ENCODE peak calls at places on chromosomes 4 and X, in eight cellular contexts. One of them, this sample, is unnamed.

GRCh38 chr4:186981161-186981560 is 257.5 kb upstream of the FAT1 start:
- DNase-seq in colonic mucosa: no peak
- DNase-seq in GM12878: no peak
- DNase-seq in IMR-90: peak; percentile 36
- DNase-seq in fibroblast of lung: peak; percentile 59
- DNase-seq in OCI-LY7: no peak
- DNase-seq in uterus: no peak
- DNase-seq in esophagus muscularis mucosa: no peak
- DNase-seq in this sample: no peak

GRCh38 chr4:185343726-185344581 is 51.8 kb downstream of the LRP2BP start:
- DNase-seq in colonic mucosa: no peak
- DNase-seq in GM12878: no peak
- DNase-seq in IMR-90: peak; percentile 27
- DNase-seq in fibroblast of lung: no peak
- DNase-seq in OCI-LY7: no peak
- DNase-seq in uterus: peak; percentile 28
- DNase-seq in esophagus muscularis mucosa: no peak
- DNase-seq in this sample: peak; percentile 58

GRCh38 chr4:113157086-113157857 is 107.8 kb downstream of the ANK2 start:
- DNase-seq in colonic mucosa: no peak
- DNase-seq in GM12878: no peak
- DNase-seq in IMR-90: no peak
- DNase-seq in fibroblast of lung: no peak
- DNase-seq in OCI-LY7: no peak
- DNase-seq in uterus: no peak
- DNase-seq in esophagus muscularis mucosa: no peak
- DNase-seq in this sample: no peak

GRCh38 chrX:47245156-47245555 is 12.3 kb downstream of the USP11 start:
- DNase-seq in colonic mucosa: no peak
- DNase-seq in GM12878: no peak
- DNase-seq in IMR-90: no peak
- DNase-seq in fibroblast of lung: no peak
- DNase-seq in OCI-LY7: no peak
- DNase-seq in uterus: no peak
- DNase-seq in esophagus muscularis mucosa: no peak
- DNase-seq in this sample: no peak

GRCh38 chr4:99564921-99565320 is 1.1 kb upstream of the TRMT10A start:
- DNase-seq in colonic mucosa: no peak
- DNase-seq in GM12878: no peak
- DNase-seq in IMR-90: no peak
- DNase-seq in fibroblast of lung: no peak
- DNase-seq in OCI-LY7: no peak
- DNase-seq in uterus: no peak
- DNase-seq in esophagus muscularis mucosa: no peak
- DNase-seq in this sample: no peak

GRCh38 chr4:128675083-128675482 is 134.4 kb upstream of the JADE1 start:
- DNase-seq in colonic mucosa: no peak
- DNase-seq in GM12878: peak; percentile 90
- DNase-seq in IMR-90: no peak
- DNase-seq in fibroblast of lung: no peak
- DNase-seq in OCI-LY7: peak; percentile 46
- DNase-seq in uterus: no peak
- DNase-seq in esophagus muscularis mucosa: no peak
- DNase-seq in this sample: no peak

GRCh38 chr4:73844352-73844751 is 7.9 kb downstream of the CXCL6 start:
- DNase-seq in colonic mucosa: no peak
- DNase-seq in GM12878: no peak
- DNase-seq in IMR-90: peak; percentile 66
- DNase-seq in fibroblast of lung: peak; percentile 69
- DNase-seq in OCI-LY7: no peak
- DNase-seq in uterus: no peak
- DNase-seq in esophagus muscularis mucosa: no peak
- DNase-seq in this sample: no peak

GRCh38 chr4:7201351-7202305 is 9.3 kb downstream of the SORCS2 start:
- DNase-seq in colonic mucosa: no peak
- DNase-seq in GM12878: no peak
- DNase-seq in IMR-90: no peak
- DNase-seq in fibroblast of lung: no peak
- DNase-seq in OCI-LY7: no peak
- DNase-seq in uterus: peak; percentile 73
- DNase-seq in esophagus muscularis mucosa: no peak
- DNase-seq in this sample: no peak

GRCh38 chr4:3781193-3781886 is 15.2 kb downstream of the ADRA2C start:
- DNase-seq in colonic mucosa: no peak
- DNase-seq in GM12878: no peak
- DNase-seq in IMR-90: no peak
- DNase-seq in fibroblast of lung: no peak
- DNase-seq in OCI-LY7: peak; percentile 54
- DNase-seq in uterus: no peak
- DNase-seq in esophagus muscularis mucosa: no peak
- DNase-seq in this sample: no peak

GRCh38 chr4:3779509-3779908 is 13.3 kb downstream of the ADRA2C start:
- DNase-seq in colonic mucosa: no peak
- DNase-seq in GM12878: no peak
- DNase-seq in IMR-90: no peak
- DNase-seq in fibroblast of lung: no peak
- DNase-seq in OCI-LY7: no peak
- DNase-seq in uterus: no peak
- DNase-seq in esophagus muscularis mucosa: no peak
- DNase-seq in this sample: no peak

GRCh38 chr4:3777669-3778068 is 11.5 kb downstream of the ADRA2C start:
- DNase-seq in colonic mucosa: no peak
- DNase-seq in GM12878: no peak
- DNase-seq in IMR-90: no peak
- DNase-seq in fibroblast of lung: no peak
- DNase-seq in OCI-LY7: no peak
- DNase-seq in uterus: no peak
- DNase-seq in esophagus muscularis mucosa: no peak
- DNase-seq in this sample: no peak

GRCh38 chr4:3781997-3782930 is 16.1 kb downstream of the ADRA2C start:
- DNase-seq in colonic mucosa: no peak
- DNase-seq in GM12878: no peak
- DNase-seq in IMR-90: no peak
- DNase-seq in fibroblast of lung: no peak
- DNase-seq in OCI-LY7: no peak
- DNase-seq in uterus: no peak
- DNase-seq in esophagus muscularis mucosa: no peak
- DNase-seq in this sample: no peak

DNA sequence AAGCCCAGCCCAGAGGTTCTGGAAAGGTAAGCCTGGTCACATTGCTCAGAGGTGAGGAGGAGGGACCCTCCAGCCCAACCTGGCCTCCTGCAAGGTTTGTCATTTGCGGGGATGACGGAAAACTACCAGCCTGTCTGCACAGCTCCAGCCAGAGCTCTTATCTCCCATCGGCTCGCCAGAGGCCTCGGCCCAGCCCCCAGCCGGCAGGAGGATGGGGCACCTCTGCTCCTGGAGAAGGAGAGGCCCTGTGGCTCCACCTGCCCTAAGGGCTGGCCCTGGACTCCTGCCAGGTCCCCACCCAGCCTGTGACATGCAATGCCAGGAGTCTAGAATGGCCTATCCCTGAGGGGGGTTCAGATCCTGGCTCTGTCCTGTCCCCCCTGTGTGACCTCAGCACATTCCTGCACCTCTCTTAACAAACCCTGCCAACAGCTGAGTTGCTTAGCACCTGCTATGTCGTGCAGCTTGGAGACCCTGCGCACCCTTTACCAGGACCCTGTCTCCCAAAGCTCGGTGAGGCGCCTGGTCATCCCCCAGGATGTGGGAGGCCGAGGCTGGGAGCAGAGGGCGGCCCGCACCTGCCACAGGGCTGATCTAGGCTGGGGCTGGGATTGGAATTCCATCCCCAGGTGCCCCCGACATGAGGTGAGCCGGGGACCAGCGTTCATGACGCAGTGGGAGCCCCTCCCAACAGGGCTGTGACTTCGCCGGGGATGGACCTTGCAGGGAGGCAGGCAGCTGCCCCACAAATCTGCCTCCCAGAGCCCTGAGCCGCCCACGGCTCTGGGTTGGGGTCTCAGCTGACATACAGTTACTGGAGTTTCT is 14.4 kb downstream of the ADRA2C start:
- DNase-seq in colonic mucosa: peak; percentile 40
- DNase-seq in GM12878: no peak
- DNase-seq in IMR-90: no peak
- DNase-seq in fibroblast of lung: no peak
- DNase-seq in OCI-LY7: no peak
- DNase-seq in uterus: no peak
- DNase-seq in esophagus muscularis mucosa: no peak
- DNase-seq in this sample: no peak
- TF ChIP-seq CTCF in colonic mucosa: no peak
- TF ChIP-seq CTCF in GM12878: no peak
- TF ChIP-seq CTCF in IMR-90: no peak
- TF ChIP-seq CTCF in fibroblast of lung: no peak
- TF ChIP-seq CTCF in OCI-LY7: no peak
- TF ChIP-seq CTCF in uterus: no peak
- TF ChIP-seq CTCF in esophagus muscularis mucosa: no peak
- TF ChIP-seq CTCF in this sample: no peak

GRCh38 chr4:145153904-145154298 is 26.5 kb downstream of the OTUD4 start:
- DNase-seq in colonic mucosa: no peak
- DNase-seq in GM12878: no peak
- DNase-seq in IMR-90: no peak
- DNase-seq in fibroblast of lung: no peak
- DNase-seq in OCI-LY7: no peak
- DNase-seq in uterus: no peak
- DNase-seq in esophagus muscularis mucosa: no peak
- DNase-seq in this sample: no peak

GRCh38 chr4:145148980-145149379 is 31.4 kb downstream of the OTUD4 start:
- DNase-seq in colonic mucosa: no peak
- DNase-seq in GM12878: no peak
- DNase-seq in IMR-90: no peak
- DNase-seq in fibroblast of lung: no peak
- DNase-seq in OCI-LY7: no peak
- DNase-seq in uterus: no peak
- DNase-seq in esophagus muscularis mucosa: no peak
- DNase-seq in this sample: no peak

GRCh38 chr4:145155268-145155870 is 25.0 kb downstream of the OTUD4 start:
- DNase-seq in colonic mucosa: no peak
- DNase-seq in GM12878: no peak
- DNase-seq in IMR-90: no peak
- DNase-seq in fibroblast of lung: no peak
- DNase-seq in OCI-LY7: no peak
- DNase-seq in uterus: no peak
- DNase-seq in esophagus muscularis mucosa: no peak
- DNase-seq in this sample: no peak

GRCh38 chr4:145154573-145154972 is 25.8 kb downstream of the OTUD4 start:
- DNase-seq in colonic mucosa: no peak
- DNase-seq in GM12878: no peak
- DNase-seq in IMR-90: peak; percentile 35
- DNase-seq in fibroblast of lung: peak; percentile 39
- DNase-seq in OCI-LY7: peak; percentile 51
- DNase-seq in uterus: no peak
- DNase-seq in esophagus muscularis mucosa: no peak
- DNase-seq in this sample: no peak

DNA sequence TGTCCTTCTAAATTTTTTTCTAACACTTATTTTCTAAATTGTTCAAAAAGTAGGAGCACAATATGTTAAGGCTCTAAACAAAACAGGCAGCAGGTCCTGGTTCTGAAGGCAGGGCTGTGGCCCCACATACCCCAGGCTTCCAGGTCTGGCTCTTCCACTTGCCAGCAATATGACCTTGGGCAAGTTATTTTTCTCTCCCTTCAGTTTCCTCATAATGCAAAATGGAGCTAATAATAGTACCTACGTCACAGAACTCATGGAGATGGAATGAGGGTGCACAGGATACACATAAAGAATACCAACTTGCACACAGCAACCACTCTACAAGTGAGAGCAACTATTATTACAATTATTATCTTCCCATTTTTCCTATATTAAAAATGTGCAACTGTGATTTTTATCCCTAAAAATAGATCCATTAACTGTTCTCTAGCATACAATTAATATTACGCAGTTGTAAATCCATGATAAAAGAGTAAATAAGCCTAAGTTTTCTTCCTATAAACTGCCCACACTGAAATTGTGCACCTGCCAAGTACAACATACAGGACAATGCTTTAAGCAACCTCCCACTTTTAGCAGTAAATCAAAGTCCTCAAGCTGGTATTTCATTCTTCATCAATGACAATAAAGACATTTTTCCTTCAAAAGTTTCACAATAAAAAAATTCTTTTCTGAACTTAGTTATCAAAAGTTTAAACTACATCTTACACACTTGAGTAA is 27.0 kb downstream of the OTUD4 start:
- DNase-seq in colonic mucosa: no peak
- DNase-seq in GM12878: no peak
- DNase-seq in IMR-90: peak; percentile 17
- DNase-seq in fibroblast of lung: no peak
- DNase-seq in OCI-LY7: no peak
- DNase-seq in uterus: no peak
- DNase-seq in esophagus muscularis mucosa: no peak
- DNase-seq in this sample: no peak
- H3K27ac ChIP-seq in colonic mucosa: no peak overlapping the region
- H3K27ac ChIP-seq in GM12878: no peak overlapping the region
- H3K27ac ChIP-seq in IMR-90: no peak overlapping the region
- H3K27ac ChIP-seq in fibroblast of lung: no peak overlapping the region
- H3K27ac ChIP-seq in OCI-LY7: no peak overlapping the region
- H3K27ac ChIP-seq in uterus: no peak overlapping the region
- H3K27ac ChIP-seq in esophagus muscularis mucosa: no peak overlapping the region
- H3K27ac ChIP-seq in this sample: peak overlapping the region; percentile 24

GRCh38 chrX:150544835-150545790 is 23.3 kb upstream of the MTM1 start:
- DNase-seq in colonic mucosa: no peak
- DNase-seq in GM12878: no peak
- DNase-seq in IMR-90: no peak
- DNase-seq in fibroblast of lung: no peak
- DNase-seq in OCI-LY7: no peak
- DNase-seq in uterus: no peak
- DNase-seq in esophagus muscularis mucosa: no peak
- DNase-seq in this sample: no peak

GRCh38 chrX:150548251-150548650 is 20.2 kb upstream of the MTM1 start:
- DNase-seq in colonic mucosa: no peak
- DNase-seq in GM12878: no peak
- DNase-seq in IMR-90: no peak
- DNase-seq in fibroblast of lung: no peak
- DNase-seq in OCI-LY7: no peak
- DNase-seq in uterus: no peak
- DNase-seq in esophagus muscularis mucosa: no peak
- DNase-seq in this sample: no peak

GRCh38 chrX:150548684-150549083 is 19.7 kb upstream of the MTM1 start:
- DNase-seq in colonic mucosa: no peak
- DNase-seq in GM12878: no peak
- DNase-seq in IMR-90: peak; percentile 39
- DNase-seq in fibroblast of lung: peak; percentile 34
- DNase-seq in OCI-LY7: no peak
- DNase-seq in uterus: no peak
- DNase-seq in esophagus muscularis mucosa: no peak
- DNase-seq in this sample: no peak

GRCh38 chrX:150547511-150548115 is 20.8 kb upstream of the MTM1 start:
- DNase-seq in colonic mucosa: peak; percentile 71
- DNase-seq in GM12878: no peak
- DNase-seq in IMR-90: no peak
- DNase-seq in fibroblast of lung: peak; percentile 45
- DNase-seq in OCI-LY7: no peak
- DNase-seq in uterus: peak; percentile 70
- DNase-seq in esophagus muscularis mucosa: peak; percentile 92
- DNase-seq in this sample: peak; percentile 75

GRCh38 chrX:150546711-150547153 is 21.7 kb upstream of the MTM1 start:
- DNase-seq in colonic mucosa: no peak
- DNase-seq in GM12878: no peak
- DNase-seq in IMR-90: no peak
- DNase-seq in fibroblast of lung: peak; percentile 4
- DNase-seq in OCI-LY7: no peak
- DNase-seq in uterus: no peak
- DNase-seq in esophagus muscularis mucosa: no peak
- DNase-seq in this sample: no peak
- H3K4me1 ChIP-seq in colonic mucosa: peaks cover 6% of the 10 kb centered on the region
- H3K4me1 ChIP-seq in GM12878: peaks cover 7% of the 10 kb centered on the region
- H3K4me1 ChIP-seq in IMR-90: no peaks in the 10 kb centered on the region
- H3K4me1 ChIP-seq in fibroblast of lung: peaks cover 3% of the 10 kb centered on the region
- H3K4me1 ChIP-seq in OCI-LY7: no peaks in the 10 kb centered on the region
- H3K4me1 ChIP-seq in uterus: no peaks in the 10 kb centered on the region
- H3K4me1 ChIP-seq in esophagus muscularis mucosa: peaks cover 24% of the 10 kb centered on the region
- H3K4me1 ChIP-seq in this sample: peaks cover 17% of the 10 kb centered on the region

GRCh38 chrX:26778320-26778888 is 562.4 kb downstream of the MAGEB5 start:
- DNase-seq in colonic mucosa: no peak
- DNase-seq in GM12878: no peak
- DNase-seq in IMR-90: no peak
- DNase-seq in fibroblast of lung: no peak
- DNase-seq in OCI-LY7: peak; percentile 19
- DNase-seq in uterus: no peak
- DNase-seq in esophagus muscularis mucosa: no peak
- DNase-seq in this sample: no peak
- TF ChIP-seq CTCF in colonic mucosa: no peak
- TF ChIP-seq CTCF in GM12878: peak; percentile 45
- TF ChIP-seq CTCF in IMR-90: no peak
- TF ChIP-seq CTCF in fibroblast of lung: no peak
- TF ChIP-seq CTCF in OCI-LY7: peak; percentile 79
- TF ChIP-seq CTCF in uterus: no peak
- TF ChIP-seq CTCF in esophagus muscularis mucosa: no peak
- TF ChIP-seq CTCF in this sample: no peak

This sample was measured in right atrium auricular region.